ENCODE peak calls at places on chromosomes 2 and 18, in seven cellular contexts. H, V, X, C, I, G and E are unnamed samples.

GRCh38 chr18:25019086-25019860 is 332.7 kb downstream of the ZNF521 start:
- DNase-seq in G (no peak), H (no peak), C (no peak), V (no peak), I (no peak), X (no peak), E (no peak)

GRCh38 chr2:72139871-72140620 is 7.6 kb downstream of the CYP26B1 start:
- DNase-seq in G (no peak), X (no peak), V (no peak), H (no peak), C (no peak), I (no peak), E (no peak)

GRCh38 chr18:44464401-44465185 is 216.1 kb upstream of the SETBP1 start:
- DNase-seq in C (peak), X (no peak), H (no peak), G (no peak), V (no peak), I (peak), E (peak)

GRCh38 chr2:10839813-10840212 is 27.2 kb upstream of the PDIA6 start:
- DNase-seq in I (peak), H (peak), X (no peak), C (peak), G (no peak), V (peak), E (no peak)

GRCh38 chr18:3304832-3305231 is 42.9 kb downstream of the MYL12B start:
- DNase-seq in X (no peak), I (no peak), H (no peak), V (no peak), G (no peak), C (no peak), E (no peak)

GRCh38 chr2:179349670-179350303 is 85.2 kb upstream of the SESTD1 start:
- DNase-seq in I (no peak), C (no peak), H (no peak), V (no peak), G (no peak), X (no peak), E (no peak)

GRCh38 chr18:69954719-69955118 is 7.0 kb upstream of the CD226 start:
- DNase-seq in C (peak), G (no peak), X (no peak), H (no peak), I (no peak), V (no peak), E (no peak)

GRCh38 chr2:176364578-176364977 is 95.3 kb downstream of the MTX2 start:
- DNase-seq in V (no peak), G (no peak), H (no peak), X (no peak), I (no peak), C (no peak), E (no peak)

GRCh38 chr2:46438794-46439193 is 40.6 kb upstream of the TMEM247 start:
- DNase-seq in G (no peak), C (no peak), H (no peak), V (no peak), X (no peak), I (no peak), E (no peak)

GRCh38 chr2:21381421-21381820 is 257.7 kb downstream of the TDRD15 start:
- DNase-seq in V (no peak), X (no peak), C (no peak), I (no peak), G (no peak), H (no peak), E (no peak)

GRCh38 chr2:136238552-136239346 is 120.8 kb upstream of the CXCR4 start:
- DNase-seq in H (no peak), X (no peak), I (peak), C (peak), V (peak), G (peak), E (peak)

GRCh38 chr18:57209697-57210096 is 62.8 kb downstream of the BOD1L2 start:
- DNase-seq in G (no peak), V (no peak), I (no peak), H (no peak), C (no peak), X (no peak), E (no peak)

GRCh38 chr2:241540391-241540765 is 18.2 kb upstream of the BOK start:
- DNase-seq in V (peak), G (no peak), X (no peak), I (no peak), C (no peak), H (no peak), E (peak)

GRCh38 chr2:44118257-44118656 is 50.4 kb upstream of the PPM1B start:
- DNase-seq in V (peak), I (peak), H (no peak), X (no peak), G (no peak), C (peak), E (no peak)

GRCh38 chr2:207051345-207051959 is 112.1 kb downstream of the CPO start:
- DNase-seq in X (no peak), V (no peak), G (no peak), C (no peak), H (no peak), I (no peak), E (peak)

GRCh38 chr2:141316606-141317005 is 814.2 kb downstream of the LRP1B start:
- DNase-seq in X (no peak), H (no peak), V (no peak), C (no peak), I (no peak), G (no peak), E (no peak)

GRCh38 chr2:43129676-43130547 is 96.5 kb downstream of the ZFP36L2 start:
- DNase-seq in V (peak), I (peak), H (no peak), X (no peak), G (no peak), C (no peak), E (no peak)

DNA sequence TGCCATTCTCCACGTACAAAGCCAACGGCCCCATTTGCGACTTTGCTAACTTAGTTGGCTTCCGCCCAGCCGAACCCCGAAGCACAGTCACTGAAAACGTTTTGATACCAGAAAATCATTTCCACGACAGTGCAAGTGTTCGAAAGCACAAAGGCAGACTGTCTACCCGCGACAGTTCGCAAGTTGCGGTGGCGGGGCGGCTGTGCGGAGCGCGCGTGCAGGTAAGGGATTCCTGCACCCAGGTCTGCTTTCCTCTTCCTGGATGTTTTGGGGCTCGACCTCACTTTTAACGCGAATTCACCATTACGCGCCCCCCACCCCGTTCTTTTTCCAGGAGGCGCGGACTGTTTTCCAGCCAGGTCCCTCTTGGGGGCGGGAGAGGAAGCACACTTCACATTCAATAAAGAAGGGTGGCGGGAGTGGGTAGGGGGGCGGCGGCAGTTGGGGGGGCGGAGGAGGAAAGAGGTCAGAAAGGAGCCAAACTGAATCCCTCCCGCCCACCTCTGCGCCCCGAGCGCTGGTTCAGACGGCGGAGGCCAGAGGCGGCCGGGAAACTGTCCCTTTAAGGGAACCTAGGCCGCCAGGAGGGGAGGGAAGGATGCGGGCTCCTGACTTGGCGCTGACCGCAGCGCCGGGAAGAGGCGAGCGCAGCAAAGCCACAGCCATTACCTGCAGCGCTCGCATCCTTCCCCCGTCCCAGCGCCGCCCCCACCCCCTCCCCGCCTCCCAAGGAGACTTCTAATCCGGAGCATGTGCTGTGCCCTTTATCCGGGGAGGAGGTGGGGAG is 107.5 kb upstream of the KCTD1 start:
- DNase-seq in G (no peak), X (peak), H (peak), V (peak), C (peak), I (peak), E (peak)
- TF ChIP-seq CTCF in G (no peak), X (no peak), H (peak), V (peak), C (no peak), I (peak), E (peak)

GRCh38 chr2:168614291-168615018 is 158.4 kb downstream of the CERS6 start:
- DNase-seq in H (no peak), C (no peak), I (no peak), V (no peak), X (no peak), G (no peak), E (peak)
- TF ChIP-seq CTCF in H (no peak), C (peak), I (peak), V (peak), X (no peak), G (no peak), E (peak)

DNA sequence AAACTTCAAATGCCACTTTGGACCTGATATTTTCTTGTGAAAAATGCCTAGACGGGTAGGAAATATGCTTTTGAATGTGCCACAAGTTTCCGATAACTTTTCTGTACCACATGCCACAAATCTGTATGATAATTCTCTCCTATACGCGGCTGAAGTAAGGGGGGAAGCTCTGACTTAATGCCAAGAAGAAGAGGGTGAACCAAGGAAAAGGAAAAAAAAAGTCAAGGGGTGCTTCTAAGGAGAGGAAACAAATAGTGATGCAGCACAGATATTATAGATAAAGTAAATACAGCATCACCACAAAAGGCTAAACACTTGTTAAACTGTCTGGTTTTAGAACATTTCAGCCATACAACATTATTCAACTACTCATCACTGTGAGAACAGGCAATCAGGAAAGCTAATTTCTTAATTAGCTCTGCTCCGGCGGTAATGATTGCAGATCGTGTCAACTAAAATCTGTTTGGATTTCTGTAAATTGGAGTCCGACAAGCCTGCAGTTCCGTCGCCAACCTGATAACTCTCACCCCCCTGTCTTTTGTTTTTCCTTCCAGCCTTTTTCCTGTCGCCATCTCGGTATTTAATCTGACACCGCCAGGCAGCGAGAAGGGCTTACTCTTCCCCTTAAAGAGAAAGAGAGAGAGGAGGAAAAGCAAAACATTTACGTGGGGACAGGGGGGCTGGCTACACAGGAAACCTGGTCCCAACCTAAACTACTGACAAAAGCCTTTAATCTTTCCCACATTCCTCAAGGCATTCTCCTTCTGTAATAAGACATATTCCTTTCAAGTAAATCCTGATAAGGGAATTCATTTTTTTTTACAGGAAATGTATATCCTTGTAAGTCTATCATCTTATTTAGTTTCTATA is 67.5 kb downstream of the ZEB2 start:
- DNase-seq in I (peak), X (peak), H (no peak), V (peak), C (peak), G (no peak), E (no peak)
- TF ChIP-seq CTCF in I (peak), X (no peak), H (peak), V (peak), C (peak), G (no peak), E (no peak)

DNA sequence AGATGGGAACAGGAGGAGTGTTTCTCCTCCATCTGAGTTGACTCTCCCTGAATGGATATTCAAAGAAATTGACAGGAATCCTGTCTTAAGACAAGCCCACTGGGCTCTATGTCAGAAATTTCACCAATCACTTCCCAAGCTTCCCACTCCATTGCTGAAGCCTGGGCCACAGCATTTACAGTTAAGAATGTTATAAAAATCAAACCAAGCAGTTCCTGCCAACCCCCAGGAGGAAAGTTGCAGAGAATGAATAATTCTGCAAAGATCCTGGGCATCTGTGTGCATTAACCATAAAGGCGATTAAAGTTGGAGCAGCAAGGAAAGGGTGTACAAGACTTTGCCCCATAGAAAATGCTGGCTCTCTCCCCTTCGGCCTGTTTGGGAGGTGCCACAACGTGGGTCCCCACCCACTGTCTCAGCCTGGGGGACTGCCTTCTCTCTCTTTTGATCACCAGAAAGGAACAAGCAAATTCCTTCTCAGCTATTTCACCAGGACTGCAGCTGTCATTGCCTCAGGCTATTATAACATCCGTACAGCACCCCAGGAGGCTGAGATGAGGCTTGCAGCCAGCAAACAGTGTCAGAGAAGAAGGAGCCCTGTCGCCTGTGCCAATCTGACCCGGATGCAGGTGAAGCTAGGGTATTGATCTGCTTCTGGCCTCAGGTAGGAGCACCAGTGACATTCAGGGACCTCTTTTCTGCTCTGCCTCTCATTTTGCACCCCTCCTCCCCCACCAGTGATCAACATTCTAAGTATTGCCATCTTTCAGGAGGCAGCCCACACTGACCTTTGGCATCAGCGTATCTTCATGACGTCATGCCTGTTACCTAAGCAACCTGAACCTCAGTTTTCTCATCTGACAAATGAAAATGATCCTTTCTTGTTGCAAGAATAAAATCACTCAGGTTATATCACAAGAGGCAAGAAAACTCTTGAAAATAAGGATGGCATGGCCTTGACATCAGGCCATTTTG is 219.0 kb downstream of the SH3BP4 start:
- DNase-seq in G (no peak), X (peak), I (peak), V (peak), C (peak), H (no peak), E (peak)
- TF ChIP-seq CTCF in G (no peak), X (peak), I (peak), V (peak), C (peak), H (peak), E (peak)

GRCh38 chr2:178267660-178268059 is 73.3 kb downstream of the OSBPL6 start:
- DNase-seq in C (no peak), X (no peak), V (no peak), H (no peak), G (no peak), I (no peak), E (no peak)
- TF ChIP-seq CTCF in C (no peak), X (no peak), V (no peak), H (no peak), G (no peak), I (no peak), E (no peak)

DNA sequence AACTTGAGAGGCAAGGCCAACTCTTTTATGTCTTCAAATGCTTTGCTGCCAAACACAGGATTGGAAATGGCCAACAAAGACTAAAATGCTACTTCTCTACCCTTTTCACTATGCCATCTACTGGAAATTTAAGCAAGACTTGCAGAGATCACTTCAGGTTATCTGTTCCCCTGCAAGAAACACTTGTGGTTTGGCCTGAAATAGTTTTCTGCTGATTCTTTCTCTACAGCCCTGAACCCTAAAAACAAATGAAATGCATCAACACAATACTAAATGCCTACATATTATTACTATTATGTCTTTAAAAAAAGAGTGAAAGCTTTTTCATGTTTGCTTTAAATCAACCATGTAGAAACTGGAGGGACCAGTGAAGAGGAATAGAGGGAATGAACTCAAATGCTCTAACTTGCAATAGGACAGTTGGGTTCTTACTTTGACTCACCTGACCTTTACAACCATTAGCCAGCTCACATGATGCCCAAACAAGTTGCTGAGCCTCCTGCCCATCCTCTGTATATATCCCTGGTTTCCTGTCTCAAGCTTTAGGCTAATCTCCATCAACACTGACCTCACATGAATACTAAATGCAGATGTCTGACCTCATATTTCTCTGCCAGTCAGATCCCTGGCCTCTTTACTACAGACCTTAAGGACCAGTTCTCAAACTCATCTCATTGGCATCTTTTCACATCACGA is 17.5 kb upstream of the ADAM17 start:
- DNase-seq in X (no peak), V (peak), C (no peak), H (no peak), I (peak), G (no peak), E (no peak)
- TF ChIP-seq CTCF in X (no peak), V (no peak), C (no peak), H (no peak), I (no peak), G (no peak), E (no peak)

GRCh38 chr2:1591978-1592907 is 152.1 kb downstream of the PXDN start:
- DNase-seq in V (peak), C (peak), I (peak), X (peak), H (peak), G (no peak), E (peak)
- TF ChIP-seq CTCF in V (peak), C (peak), I (peak), X (peak), H (peak), G (no peak), E (peak)

DNA sequence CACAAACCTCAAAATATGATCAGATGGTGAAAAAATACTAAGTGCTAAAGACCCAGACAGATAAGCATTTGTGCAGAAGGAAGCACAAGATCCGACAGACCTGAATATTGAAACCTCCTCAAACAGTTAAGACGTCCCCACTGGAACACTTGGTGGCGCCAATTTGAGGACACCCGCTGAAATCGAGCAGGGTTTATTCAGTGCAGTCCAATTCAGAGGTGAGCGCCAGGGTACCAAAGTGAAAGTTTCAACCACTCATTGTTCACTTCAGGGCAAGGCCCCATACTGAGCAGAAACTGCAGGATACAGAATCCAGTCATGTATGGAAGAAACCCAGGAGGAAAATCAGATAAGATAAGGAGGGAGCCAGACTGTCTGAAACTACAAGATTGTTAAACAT is 417.6 kb downstream of the LRRTM4 start:
- DNase-seq in C (no peak), G (no peak), X (no peak), H (no peak), I (no peak), V (no peak), E (no peak)
- TF ChIP-seq CTCF in C (no peak), G (no peak), X (no peak), H (no peak), I (no peak), V (no peak), E (no peak)

GRCh38 chr2:144152817-144153271 is 367.1 kb downstream of the ZEB2 start:
- DNase-seq in X (no peak), I (peak), C (peak), G (no peak), H (no peak), V (peak), E (no peak)
- TF ChIP-seq CTCF in X (no peak), I (peak), C (peak), G (no peak), H (no peak), V (peak), E (no peak)

DNA sequence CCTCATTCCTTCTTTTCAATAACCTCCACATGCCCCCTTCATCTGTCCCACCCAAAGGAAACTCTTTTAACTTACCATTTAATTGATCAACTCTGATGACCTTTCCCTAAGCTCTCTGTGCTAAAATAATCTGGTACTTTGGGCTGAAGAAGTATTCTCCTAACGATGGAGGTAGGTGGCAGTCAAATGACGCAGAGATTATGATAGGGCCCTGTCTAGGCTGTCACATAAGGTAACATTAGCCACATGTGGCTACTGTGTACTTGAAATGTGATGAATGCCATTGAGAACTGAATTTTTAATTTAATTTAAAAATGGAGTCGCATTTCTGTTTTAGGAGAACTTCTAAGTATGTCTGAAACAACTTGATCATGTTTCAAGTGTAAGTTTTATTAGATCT is 140.5 kb upstream of the TNP1 start:
- DNase-seq in X (no peak), C (no peak), V (no peak), H (no peak), G (no peak), I (no peak), E (no peak)
- TF ChIP-seq CTCF in X (no peak), C (no peak), V (no peak), H (no peak), G (no peak), I (no peak), E (no peak)